ENCODE peak calls at places on chromosomes 3 and 15, in eight cellular contexts. One of them, this sample, is unnamed.

GRCh38 chr3:194294888-194295214 is 56.3 kb downstream of the CPN2 start:
- DNase-seq in transverse colon: no peak
- DNase-seq in stomach: no peak
- DNase-seq in ovary: no peak
- DNase-seq in K562: no peak
- DNase-seq in A549: no peak
- DNase-seq in HepG2: no peak
- DNase-seq in tibial nerve: no peak
- DNase-seq in this sample: peak

GRCh38 chr3:119600732-119601131 is 3.0 kb downstream of the PLA1A start:
- DNase-seq in transverse colon: no peak
- DNase-seq in stomach: no peak
- DNase-seq in ovary: no peak
- DNase-seq in K562: peak
- DNase-seq in A549: no peak
- DNase-seq in HepG2: no peak
- DNase-seq in tibial nerve: no peak
- DNase-seq in this sample: peak

GRCh38 chr3:108602249-108602934 is 12.9 kb downstream of the DZIP3 start:
- DNase-seq in transverse colon: no peak
- DNase-seq in stomach: no peak
- DNase-seq in ovary: no peak
- DNase-seq in K562: no peak
- DNase-seq in A549: no peak
- DNase-seq in HepG2: no peak
- DNase-seq in tibial nerve: no peak
- DNase-seq in this sample: no peak

GRCh38 chr15:40845511-40846284 is 1.9 kb downstream of the SPINT1 start:
- DNase-seq in transverse colon: peak
- DNase-seq in stomach: peak
- DNase-seq in ovary: no peak
- DNase-seq in K562: no peak
- DNase-seq in A549: no peak
- DNase-seq in HepG2: peak
- DNase-seq in tibial nerve: no peak
- DNase-seq in this sample: no peak

GRCh38 chr3:11059090-11059798 is 66.7 kb downstream of the SLC6A1 start:
- DNase-seq in transverse colon: peak
- DNase-seq in stomach: no peak
- DNase-seq in ovary: peak
- DNase-seq in K562: peak
- DNase-seq in A549: peak
- DNase-seq in HepG2: peak
- DNase-seq in tibial nerve: peak
- DNase-seq in this sample: peak

GRCh38 chr3:155262295-155262694 is 31.2 kb downstream of the STRIT1 start:
- DNase-seq in transverse colon: no peak
- DNase-seq in stomach: no peak
- DNase-seq in ovary: no peak
- DNase-seq in K562: no peak
- DNase-seq in A549: no peak
- DNase-seq in HepG2: no peak
- DNase-seq in tibial nerve: no peak
- DNase-seq in this sample: no peak

GRCh38 chr3:43523454-43524053 is 98.3 kb downstream of the ANO10 start:
- DNase-seq in transverse colon: no peak
- DNase-seq in stomach: no peak
- DNase-seq in ovary: no peak
- DNase-seq in K562: peak
- DNase-seq in A549: no peak
- DNase-seq in HepG2: peak
- DNase-seq in tibial nerve: no peak
- DNase-seq in this sample: no peak

GRCh38 chr3:76051145-76051544 is 265.8 kb upstream of the ZNF717 start:
- DNase-seq in transverse colon: no peak
- DNase-seq in stomach: no peak
- DNase-seq in ovary: no peak
- DNase-seq in K562: no peak
- DNase-seq in A549: no peak
- DNase-seq in HepG2: no peak
- DNase-seq in tibial nerve: no peak
- DNase-seq in this sample: no peak

GRCh38 chr15:53976844-53977392 is 1.3 kb upstream of the UNC13C start:
- DNase-seq in transverse colon: no peak
- DNase-seq in stomach: no peak
- DNase-seq in ovary: peak
- DNase-seq in K562: no peak
- DNase-seq in A549: no peak
- DNase-seq in HepG2: peak
- DNase-seq in tibial nerve: no peak
- DNase-seq in this sample: peak

GRCh38 chr3:196962108-196962929 is 6.3 kb downstream of the PIGZ start:
- DNase-seq in transverse colon: no peak
- DNase-seq in stomach: no peak
- DNase-seq in ovary: no peak
- DNase-seq in K562: no peak
- DNase-seq in A549: no peak
- DNase-seq in HepG2: peak
- DNase-seq in tibial nerve: no peak
- DNase-seq in this sample: no peak

GRCh38 chr3:25397150-25397549 is 30.9 kb upstream of the RARB start:
- DNase-seq in transverse colon: no peak
- DNase-seq in stomach: no peak
- DNase-seq in ovary: no peak
- DNase-seq in K562: no peak
- DNase-seq in A549: no peak
- DNase-seq in HepG2: no peak
- DNase-seq in tibial nerve: no peak
- DNase-seq in this sample: no peak

GRCh38 chr15:56808160-56808559 is 74.9 kb upstream of the ZNF280D start:
- DNase-seq in transverse colon: no peak
- DNase-seq in stomach: no peak
- DNase-seq in ovary: no peak
- DNase-seq in K562: no peak
- DNase-seq in A549: no peak
- DNase-seq in HepG2: no peak
- DNase-seq in tibial nerve: no peak
- DNase-seq in this sample: no peak

GRCh38 chr3:184557348-184557950 is 4.1 kb upstream of the EPHB3 start:
- DNase-seq in transverse colon: no peak
- DNase-seq in stomach: no peak
- DNase-seq in ovary: no peak
- DNase-seq in K562: no peak
- DNase-seq in A549: no peak
- DNase-seq in HepG2: no peak
- DNase-seq in tibial nerve: no peak
- DNase-seq in this sample: no peak

GRCh38 chr15:79004336-79004735 is 59.5 kb upstream of the CTSH start:
- DNase-seq in transverse colon: peak
- DNase-seq in stomach: no peak
- DNase-seq in ovary: no peak
- DNase-seq in K562: peak
- DNase-seq in A549: no peak
- DNase-seq in HepG2: peak
- DNase-seq in tibial nerve: no peak
- DNase-seq in this sample: no peak

GRCh38 chr3:150751781-150752263 is 11.1 kb downstream of the SIAH2 start:
- DNase-seq in transverse colon: peak
- DNase-seq in stomach: peak
- DNase-seq in ovary: no peak
- DNase-seq in K562: no peak
- DNase-seq in A549: no peak
- DNase-seq in HepG2: peak
- DNase-seq in tibial nerve: no peak
- DNase-seq in this sample: no peak
- TF ChIP-seq EP300 in transverse colon: no peak
- TF ChIP-seq EP300 in stomach: no peak
- TF ChIP-seq EP300 in ovary: no peak
- TF ChIP-seq EP300 in K562: no peak
- TF ChIP-seq EP300 in A549: no peak
- TF ChIP-seq EP300 in HepG2: no peak
- TF ChIP-seq EP300 in tibial nerve: no peak
- TF ChIP-seq EP300 in this sample: no peak

GRCh38 chr15:51926808-51927207 is 44.8 kb downstream of the LEO1 start:
- DNase-seq in transverse colon: no peak
- DNase-seq in stomach: no peak
- DNase-seq in ovary: no peak
- DNase-seq in K562: no peak
- DNase-seq in A549: no peak
- DNase-seq in HepG2: no peak
- DNase-seq in tibial nerve: no peak
- DNase-seq in this sample: no peak

DNA sequence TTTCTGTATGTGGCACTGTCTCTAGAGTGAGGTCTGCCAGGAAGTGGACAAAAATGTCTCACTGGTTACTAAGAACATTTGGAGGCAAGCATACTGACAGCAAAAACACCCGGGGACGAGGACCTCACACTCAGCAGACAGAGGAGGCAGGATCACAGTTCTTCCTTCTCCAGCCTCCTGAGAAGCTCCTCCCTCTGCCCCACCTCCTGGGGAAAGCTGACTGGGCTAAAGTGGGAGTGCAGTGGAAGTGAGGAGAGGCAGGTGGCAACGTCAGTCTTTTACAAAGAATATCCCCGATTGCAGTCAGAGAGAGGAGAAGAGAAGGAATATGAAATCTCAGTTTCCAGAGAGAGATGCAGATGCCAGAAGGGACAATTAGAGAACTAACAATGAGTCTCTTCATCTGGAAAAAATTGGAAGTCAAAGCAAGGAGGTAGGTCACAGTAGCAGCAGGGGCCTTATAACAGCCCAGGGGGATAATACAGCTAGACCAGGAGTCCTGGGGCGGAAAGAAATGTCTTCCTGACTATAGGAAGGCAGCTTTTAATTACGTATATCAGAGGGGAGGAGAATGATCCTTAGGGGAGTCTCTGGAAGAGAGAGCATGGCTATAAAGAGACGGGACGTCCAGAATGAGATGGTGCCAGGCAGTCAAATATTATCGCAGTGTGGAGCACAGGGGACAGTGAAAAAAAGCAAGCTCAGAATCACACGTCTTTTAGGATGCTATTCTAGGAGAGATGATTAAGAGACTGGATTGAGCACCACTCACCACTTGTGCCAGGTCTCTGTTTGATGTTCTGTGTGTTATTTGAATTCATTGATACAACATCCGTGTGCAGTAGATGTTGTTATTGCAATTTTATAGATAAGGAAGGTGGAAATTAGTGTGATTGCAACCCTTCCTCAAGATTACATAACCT is 47.2 kb downstream of the LEO1 start:
- DNase-seq in transverse colon: no peak
- DNase-seq in stomach: peak
- DNase-seq in ovary: no peak
- DNase-seq in K562: no peak
- DNase-seq in A549: no peak
- DNase-seq in HepG2: no peak
- DNase-seq in tibial nerve: no peak
- DNase-seq in this sample: no peak
- TF ChIP-seq EP300 in transverse colon: no peak
- TF ChIP-seq EP300 in stomach: no peak
- TF ChIP-seq EP300 in ovary: no peak
- TF ChIP-seq EP300 in K562: no peak
- TF ChIP-seq EP300 in A549: no peak
- TF ChIP-seq EP300 in HepG2: no peak
- TF ChIP-seq EP300 in tibial nerve: no peak
- TF ChIP-seq EP300 in this sample: no peak

DNA sequence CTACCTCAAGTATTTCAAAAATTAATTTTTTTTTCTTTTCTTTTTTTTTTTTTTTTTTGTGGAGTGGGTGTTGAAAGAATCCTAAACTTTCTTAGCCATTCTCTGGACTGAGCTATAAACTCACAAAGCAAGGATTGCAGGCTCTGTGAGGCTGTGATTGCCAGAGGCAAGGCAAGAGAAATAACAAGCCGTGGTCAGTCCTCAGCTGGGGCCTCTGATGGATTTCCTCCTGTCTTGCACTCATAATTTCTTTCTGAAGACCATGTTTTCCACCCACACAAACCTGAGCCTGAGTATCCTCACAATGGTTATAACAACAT is 1.3 kb downstream of the CX3CR1 start:
- DNase-seq in transverse colon: no peak
- DNase-seq in stomach: no peak
- DNase-seq in ovary: no peak
- DNase-seq in K562: no peak
- DNase-seq in A549: no peak
- DNase-seq in HepG2: no peak
- DNase-seq in tibial nerve: no peak
- DNase-seq in this sample: no peak
- TF ChIP-seq EP300 in transverse colon: no peak
- TF ChIP-seq EP300 in stomach: no peak
- TF ChIP-seq EP300 in ovary: no peak
- TF ChIP-seq EP300 in K562: no peak
- TF ChIP-seq EP300 in A549: no peak
- TF ChIP-seq EP300 in HepG2: no peak
- TF ChIP-seq EP300 in tibial nerve: no peak
- TF ChIP-seq EP300 in this sample: no peak

GRCh38 chr15:81311834-81312459 is 12.0 kb downstream of the STARD5 start:
- DNase-seq in transverse colon: no peak
- DNase-seq in stomach: no peak
- DNase-seq in ovary: no peak
- DNase-seq in K562: no peak
- DNase-seq in A549: no peak
- DNase-seq in HepG2: no peak
- DNase-seq in tibial nerve: no peak
- DNase-seq in this sample: no peak
- TF ChIP-seq EP300 in transverse colon: no peak
- TF ChIP-seq EP300 in stomach: no peak
- TF ChIP-seq EP300 in ovary: no peak
- TF ChIP-seq EP300 in K562: no peak
- TF ChIP-seq EP300 in A549: no peak
- TF ChIP-seq EP300 in HepG2: no peak
- TF ChIP-seq EP300 in tibial nerve: no peak
- TF ChIP-seq EP300 in this sample: no peak

DNA sequence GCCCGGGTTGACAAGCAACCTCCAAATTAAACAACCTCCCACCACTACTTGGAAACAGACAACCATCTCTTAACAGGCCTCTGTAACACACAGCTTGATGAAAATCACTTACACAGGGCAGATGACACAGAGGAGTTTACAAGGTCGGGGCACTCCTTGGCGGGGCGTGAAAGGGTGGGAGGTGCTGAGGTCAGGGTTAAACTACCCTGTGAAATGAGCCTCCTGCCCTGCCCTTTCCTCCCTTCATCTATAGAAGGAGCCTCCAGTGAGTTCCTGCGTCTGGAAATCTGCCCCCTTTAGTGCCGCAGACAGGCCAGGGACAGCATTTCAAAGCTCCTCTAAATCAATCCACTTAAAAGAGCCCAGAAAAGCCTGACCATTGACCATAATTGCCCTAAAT is 1.9 kb downstream of the ROBO1 start:
- DNase-seq in transverse colon: no peak
- DNase-seq in stomach: no peak
- DNase-seq in ovary: no peak
- DNase-seq in K562: no peak
- DNase-seq in A549: no peak
- DNase-seq in HepG2: no peak
- DNase-seq in tibial nerve: no peak
- DNase-seq in this sample: peak
- TF ChIP-seq EP300 in transverse colon: no peak
- TF ChIP-seq EP300 in stomach: no peak
- TF ChIP-seq EP300 in ovary: no peak
- TF ChIP-seq EP300 in K562: no peak
- TF ChIP-seq EP300 in A549: no peak
- TF ChIP-seq EP300 in HepG2: no peak
- TF ChIP-seq EP300 in tibial nerve: no peak
- TF ChIP-seq EP300 in this sample: no peak

GRCh38 chr3:111667621-111668239 is 72.6 kb upstream of the ZBED2 start:
- DNase-seq in transverse colon: peak
- DNase-seq in stomach: no peak
- DNase-seq in ovary: no peak
- DNase-seq in K562: no peak
- DNase-seq in A549: no peak
- DNase-seq in HepG2: no peak
- DNase-seq in tibial nerve: no peak
- DNase-seq in this sample: no peak
- TF ChIP-seq EP300 in transverse colon: no peak
- TF ChIP-seq EP300 in stomach: no peak
- TF ChIP-seq EP300 in ovary: no peak
- TF ChIP-seq EP300 in K562: no peak
- TF ChIP-seq EP300 in A549: no peak
- TF ChIP-seq EP300 in HepG2: no peak
- TF ChIP-seq EP300 in tibial nerve: no peak
- TF ChIP-seq EP300 in this sample: no peak

This sample was measured in SK-N-SH.